ENCODE peak calls at places on chromosomes 2 and 18, in five cellular contexts. One of them, this sample, is unnamed.

GRCh38 chr18:32301976-32302743 is 112.3 kb downstream of the MEP1B start:
- DNase-seq in ascending aorta: peak; percentile 72
- DNase-seq in naive B cell: no peak
- DNase-seq in NCI-H510A treated with DMSO at 0.1 percent for 48 hours: no peak
- DNase-seq in stomach: no peak
- DNase-seq in this sample: peak; percentile 73

GRCh38 chr2:100274566-100275199 is 47.6 kb downstream of the LONRF2 start:
- DNase-seq in ascending aorta: no peak
- DNase-seq in naive B cell: no peak
- DNase-seq in NCI-H510A treated with DMSO at 0.1 percent for 48 hours: no peak
- DNase-seq in stomach: no peak
- DNase-seq in this sample: no peak

GRCh38 chr2:64644240-64645013 is 9.3 kb downstream of the SERTAD2 start:
- DNase-seq in ascending aorta: peak; percentile 88
- DNase-seq in naive B cell: peak; percentile 66
- DNase-seq in NCI-H510A treated with DMSO at 0.1 percent for 48 hours: peak; percentile 89
- DNase-seq in stomach: peak; percentile 64
- DNase-seq in this sample: peak; percentile 86

GRCh38 chr2:242030226-242030575 is 160.7 kb downstream of the RTP5 start:
- DNase-seq in ascending aorta: peak; percentile 41
- DNase-seq in naive B cell: no peak
- DNase-seq in NCI-H510A treated with DMSO at 0.1 percent for 48 hours: no peak
- DNase-seq in stomach: no peak
- DNase-seq in this sample: no peak

GRCh38 chr18:79510731-79511141 is 115.0 kb downstream of the NFATC1 start:
- DNase-seq in ascending aorta: peak; percentile 51
- DNase-seq in naive B cell: no peak
- DNase-seq in NCI-H510A treated with DMSO at 0.1 percent for 48 hours: no peak
- DNase-seq in stomach: peak; percentile 22
- DNase-seq in this sample: no peak

GRCh38 chr2:178859760-178860159 is 52.5 kb upstream of the TTN start:
- DNase-seq in ascending aorta: no peak
- DNase-seq in naive B cell: no peak
- DNase-seq in NCI-H510A treated with DMSO at 0.1 percent for 48 hours: no peak
- DNase-seq in stomach: no peak
- DNase-seq in this sample: no peak

GRCh38 chr18:50203801-50204604 is 9.1 kb upstream of the MYO5B start:
- DNase-seq in ascending aorta: no peak
- DNase-seq in naive B cell: no peak
- DNase-seq in NCI-H510A treated with DMSO at 0.1 percent for 48 hours: peak; percentile 63
- DNase-seq in stomach: peak; percentile 63
- DNase-seq in this sample: peak; percentile 54

GRCh38 chr18:72460210-72460680 is 83.9 kb downstream of the CBLN2 start:
- DNase-seq in ascending aorta: no peak
- DNase-seq in naive B cell: no peak
- DNase-seq in NCI-H510A treated with DMSO at 0.1 percent for 48 hours: no peak
- DNase-seq in stomach: no peak
- DNase-seq in this sample: peak; percentile 33

GRCh38 chr2:220188031-220188430 is 560.6 kb downstream of the SLC4A3 start:
- DNase-seq in ascending aorta: no peak
- DNase-seq in naive B cell: no peak
- DNase-seq in NCI-H510A treated with DMSO at 0.1 percent for 48 hours: no peak
- DNase-seq in stomach: no peak
- DNase-seq in this sample: peak; percentile 86

GRCh38 chr2:56211048-56211447 is 27.3 kb downstream of the CCDC85A start:
- DNase-seq in ascending aorta: no peak
- DNase-seq in naive B cell: no peak
- DNase-seq in NCI-H510A treated with DMSO at 0.1 percent for 48 hours: no peak
- DNase-seq in stomach: no peak
- DNase-seq in this sample: no peak

This sample was measured in Daoy.